ENCODE peak calls at places on chromosome 15, in seven cellular contexts. F is IMR-90, Y is HCT116, X is body of pancreas, N is fibroblast of lung, G is uterus, W is ovary. E is an unnamed sample. For H3K27me3, H3K4me1 and H3K36me3, the result is how much of the 10 kb centered on the place peaks cover.

GRCh38 chr15:72319360-72319984 is 485 bp downstream of the CELF6 start:
- DNase-seq in F (peak), Y (no peak), X (peak), N (peak), G (peak), W (peak), E (peak)

GRCh38 chr15:64883997-64884511 is 27.6 kb upstream of the ANKDD1A start:
- DNase-seq in F (peak), Y (no peak), X (peak), N (peak), G (peak), W (peak), E (peak)

GRCh38 chr15:65611888-65612615 is 1.1 kb upstream of the INTS14 start:
- DNase-seq in F (no peak), Y (no peak), X (no peak), N (no peak), G (no peak), W (no peak), E (no peak)

GRCh38 chr15:57552678-57553334 is 38.9 kb upstream of the MYZAP start:
- DNase-seq in F (no peak), Y (no peak), X (no peak), N (no peak), G (no peak), W (no peak), E (no peak)

GRCh38 chr15:24898715-24899278 is 56.0 kb upstream of the SNRPN start:
- DNase-seq in F (no peak), Y (no peak), X (no peak), N (no peak), G (no peak), W (no peak), E (no peak)

GRCh38 chr15:38252481-38253311 is at the start of gene SPRED1:
- DNase-seq in F (peak), Y (no peak), X (peak), N (no peak), G (peak), W (peak), E (peak)

GRCh38 chr15:88627463-88627862 is 6.3 kb downstream of the AEN start:
- DNase-seq in F (no peak), Y (no peak), X (no peak), N (no peak), G (no peak), W (no peak), E (no peak)

GRCh38 chr15:82750831-82751181 is 41.1 kb upstream of the AP3B2 start:
- DNase-seq in F (no peak), Y (no peak), X (peak), N (peak), G (no peak), W (no peak), E (peak)

GRCh38 chr15:24985224-24985623 is 30.4 kb downstream of the SNRPN start:
- DNase-seq in F (no peak), Y (no peak), X (no peak), N (no peak), G (no peak), W (no peak), E (no peak)

GRCh38 chr15:101091080-101092017 is 160.5 kb downstream of the CHSY1 start:
- DNase-seq in F (peak), Y (no peak), X (peak), N (peak), G (peak), W (peak), E (no peak)

GRCh38 chr15:51869074-51869425 is 39.6 kb downstream of the TMOD3 start:
- DNase-seq in F (peak), Y (peak), X (no peak), N (peak), G (no peak), W (no peak), E (no peak)

GRCh38 chr15:91553455-91553854 is 300.1 kb upstream of the SLCO3A1 start:
- DNase-seq in F (no peak), Y (no peak), X (no peak), N (no peak), G (no peak), W (no peak), E (no peak)

GRCh38 chr15:84669726-84670125 is 11.7 kb upstream of the NMB start:
- DNase-seq in F (peak), Y (no peak), X (no peak), N (no peak), G (no peak), W (no peak), E (no peak)

GRCh38 chr15:39609166-39609918 is 28.5 kb downstream of the THBS1 start:
- DNase-seq in F (no peak), Y (no peak), X (no peak), N (no peak), G (no peak), W (no peak), E (no peak)

GRCh38 chr15:29533667-29534066 is 264.0 kb upstream of the NSMCE3 start:
- DNase-seq in F (no peak), Y (no peak), X (no peak), N (no peak), G (no peak), W (no peak), E (no peak)
- H3K27me3 ChIP-seq in F (under half), Y (under half), X (under half), N (under half), G (under half), W (under half), E (under half)

GRCh38 chr15:31486906-31487695 is 160.5 kb downstream of the KLF13 start:
- DNase-seq in F (no peak), Y (no peak), X (no peak), N (no peak), G (no peak), W (no peak), E (no peak)
- H3K4me1 ChIP-seq in F (under half), Y (under half), X (under half), N (under half), G (under half), W (under half), E (under half)

GRCh38 chr15:70086636-70087035 is 11.1 kb downstream of the TLE3 start:
- DNase-seq in F (no peak), Y (no peak), X (no peak), N (no peak), G (no peak), W (no peak), E (no peak)
- H3K36me3 ChIP-seq in F (half or more), Y (under half), X (under half), N (under half), G (under half), W (under half), E (under half)

GRCh38 chr15:40929730-40930429 is 740 bp downstream of the DLL4 start:
- DNase-seq in F (peak), Y (no peak), X (peak), N (peak), G (no peak), W (peak), E (peak)
- H3K27me3 ChIP-seq in F (under half), Y (under half), X (under half), N (under half), G (under half), W (under half), E (under half)

GRCh38 chr15:68445351-68445750 is 13.4 kb upstream of the ITGA11 start:
- DNase-seq in F (no peak), Y (no peak), X (no peak), N (no peak), G (no peak), W (no peak), E (no peak)

GRCh38 chr15:68447209-68447608 is 15.2 kb upstream of the ITGA11 start:
- DNase-seq in F (no peak), Y (no peak), X (no peak), N (no peak), G (peak), W (no peak), E (no peak)

GRCh38 chr15:68450192-68450591 is 18.2 kb upstream of the ITGA11 start:
- DNase-seq in F (no peak), Y (no peak), X (no peak), N (no peak), G (no peak), W (no peak), E (no peak)

GRCh38 chr15:68449389-68449788 is 17.4 kb upstream of the ITGA11 start:
- DNase-seq in F (no peak), Y (no peak), X (no peak), N (no peak), G (no peak), W (no peak), E (no peak)

DNA sequence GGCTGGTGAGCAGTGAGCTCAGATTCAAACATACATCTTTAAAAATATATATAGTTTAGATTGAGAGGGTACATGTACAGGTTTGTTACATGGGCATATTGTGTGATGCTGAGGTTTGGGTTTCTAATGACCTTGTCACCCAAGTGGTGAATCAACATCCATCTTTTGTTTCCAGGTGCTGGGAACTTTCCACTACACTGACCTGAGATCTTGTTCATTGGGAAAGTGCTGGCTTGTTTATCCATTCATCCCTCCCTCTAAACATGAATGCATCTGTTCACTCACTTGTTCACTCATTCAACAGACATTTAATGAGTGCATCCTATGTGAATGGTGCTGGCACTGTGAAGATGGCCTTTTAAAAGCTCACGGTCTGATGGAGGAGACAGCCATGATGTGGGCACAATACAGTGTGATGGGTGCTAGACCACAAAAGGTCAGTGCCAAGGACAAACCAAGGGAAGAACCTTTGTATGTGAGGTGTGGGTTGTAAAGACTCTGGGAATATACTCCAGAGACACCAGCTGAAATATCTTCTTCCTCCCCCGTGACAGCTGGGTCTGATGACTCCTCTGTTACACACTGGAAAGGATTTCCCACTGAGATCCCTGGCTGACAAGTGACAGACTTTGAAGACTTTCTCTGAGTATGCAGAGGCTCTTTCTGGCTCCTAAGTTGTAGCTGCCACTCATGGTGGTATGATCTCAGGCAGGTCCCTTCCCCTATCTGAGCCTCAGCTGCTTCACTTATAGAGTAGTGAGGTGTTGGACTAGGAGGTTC is 16.2 kb upstream of the ITGA11 start:
- DNase-seq in F (no peak), Y (no peak), X (no peak), N (no peak), G (no peak), W (no peak), E (no peak)
- H3K4me1 ChIP-seq in F (under half), Y (under half), X (under half), N (under half), G (under half), W (under half), E (under half)

E was measured in psoas muscle.